ENCODE peak calls at places on chromosomes 11 and 22, in four cellular contexts. B is IMR-90, U is K562, Y is endothelial cell of umbilical vein. C is an unnamed sample. For H3K9me1, the result is how much of the 10 kb centered on the place peaks cover.

GRCh38 chr11:71172680-71173079 is 79.7 kb downstream of the SHANK2 start:
- DNase-seq in Y (no peak), B (no peak), U (no peak), C (no peak)

GRCh38 chr11:31643831-31644230 is 134.3 kb downstream of the ELP4 start:
- DNase-seq in B (peak), Y (peak), U (no peak), C (no peak)

GRCh38 chr11:46247664-46248063 is 29.8 kb upstream of the CREB3L1 start:
- DNase-seq in Y (peak), B (peak), U (peak), C (no peak)

GRCh38 chr11:128687321-128687720 is 6.6 kb upstream of the FLI1 start:
- DNase-seq in U (peak), Y (peak), B (no peak), C (no peak)

GRCh38 chr22:26646158-26646557 is 11.2 kb upstream of the MIAT start:
- DNase-seq in Y (no peak), B (peak), U (no peak), C (no peak)

GRCh38 chr11:31114437-31114836 is 255.1 kb downstream of the DCDC1 start:
- DNase-seq in Y (no peak), U (no peak), B (no peak), C (no peak)

GRCh38 chr11:44539971-44540370 is 25.5 kb upstream of the CD82 start:
- DNase-seq in B (no peak), Y (no peak), U (no peak), C (no peak)

GRCh38 chr11:9053631-9054030 is 37.8 kb downstream of the SCUBE2 start:
- DNase-seq in B (peak), U (no peak), Y (no peak), C (no peak)

GRCh38 chr11:48034926-48035876 is 54.8 kb downstream of the PTPRJ start:
- DNase-seq in U (no peak), Y (no peak), B (no peak), C (no peak)

GRCh38 chr11:54558407-54558806 is 45.4 kb downstream of the OR4C46 start:
- DNase-seq in U (peak), Y (no peak), B (no peak), C (no peak)

GRCh38 chr11:77080643-77081210 is 14.0 kb downstream of the CAPN5 start:
- DNase-seq in Y (no peak), U (no peak), B (peak), C (no peak)

GRCh38 chr22:45036154-45036553 is 26.3 kb upstream of the PHF21B start:
- DNase-seq in B (peak), Y (no peak), U (no peak), C (no peak)

GRCh38 chr11:68117896-68118470 is 3.2 kb downstream of the CHKA start:
- DNase-seq in Y (no peak), U (peak), B (no peak), C (no peak)

GRCh38 chr22:27238935-27239510 is 562.5 kb downstream of the MN1 start:
- DNase-seq in U (peak), B (peak), Y (peak), C (peak)

GRCh38 chr11:82979824-82980223 is 78.3 kb downstream of the DDIAS start:
- DNase-seq in B (no peak), U (no peak), Y (no peak), C (no peak)

GRCh38 chr11:117189191-117189940 is 9.8 kb upstream of the TAGLN start:
- DNase-seq in Y (no peak), B (no peak), U (no peak), C (no peak)

GRCh38 chr11:82846037-82846383 is 54.2 kb downstream of the PRCP start:
- DNase-seq in B (no peak), U (no peak), Y (no peak), C (no peak)

GRCh38 chr22:37741312-37741795 is 44.5 kb downstream of the TRIOBP start:
- DNase-seq in B (peak), Y (no peak), U (no peak), C (no peak)

GRCh38 chr22:24697671-24698082 is 76.8 kb downstream of the PIWIL3 start:
- DNase-seq in B (no peak), U (no peak), Y (peak), C (peak)

GRCh38 chr22:32378703-32379272 is 21.1 kb downstream of the RFPL3 start:
- DNase-seq in Y (peak), B (peak), U (peak), C (no peak)

GRCh38 chr22:46077669-46078099 is 72.6 kb upstream of the PPARA start:
- DNase-seq in U (no peak), B (no peak), Y (no peak), C (no peak)

GRCh38 chr11:9148727-9149126 is 57.3 kb upstream of the SCUBE2 start:
- DNase-seq in B (no peak), U (no peak), Y (no peak), C (no peak)

GRCh38 chr11:104324276-104324675 is 160.3 kb upstream of the PDGFD start:
- DNase-seq in Y (no peak), U (no peak), B (no peak), C (no peak)

GRCh38 chr11:124835918-124836317 is 29.3 kb upstream of the ROBO3 start:
- DNase-seq in Y (no peak), B (no peak), U (no peak), C (no peak)

GRCh38 chr22:29912605-29913398 is 29.8 kb downstream of the MTMR3 start:
- DNase-seq in B (peak), Y (no peak), U (no peak), C (no peak)

GRCh38 chr11:96228911-96229310 is 114.1 kb downstream of the MAML2 start:
- DNase-seq in B (peak), Y (no peak), U (no peak), C (no peak)

GRCh38 chr11:107799245-107799859 is 59.2 kb downstream of the SLC35F2 start:
- DNase-seq in U (peak), Y (peak), B (peak), C (peak)

GRCh38 chr22:17706947-17707346 is 67.3 kb downstream of the BID start:
- DNase-seq in B (no peak), Y (no peak), U (no peak), C (no peak)

GRCh38 chr22:39452740-39453040 is 4.1 kb upstream of the MGAT3 start:
- DNase-seq in U (peak), Y (no peak), B (no peak), C (no peak)

GRCh38 chr22:24355574-24355973 is 71.8 kb upstream of the ADORA2A start:
- DNase-seq in Y (no peak), U (no peak), B (no peak), C (no peak)

GRCh38 chr22:35863432-35863831 is 145.8 kb downstream of the APOL5 start:
- DNase-seq in B (no peak), U (no peak), Y (no peak), C (no peak)

GRCh38 chr11:47467372-47467771 is 18.4 kb upstream of the RAPSN start:
- DNase-seq in U (no peak), B (no peak), Y (no peak), C (no peak)

GRCh38 chr11:78832226-78832947 is 257.7 kb upstream of the NARS2 start:
- DNase-seq in U (peak), Y (no peak), B (no peak), C (no peak)
- TF ChIP-seq CTCF in U (no peak), Y (no peak), B (no peak), C (no peak)

GRCh38 chr22:40486962-40487602 is 116.7 kb downstream of the SGSM3 start:
- DNase-seq in B (no peak), Y (no peak), U (no peak), C (no peak)
- H3K9ac ChIP-seq in B (no peak), Y (no peak), U (no peak), C (peak)

GRCh38 chr11:14347991-14348390 is 11.0 kb downstream of the RRAS2 start:
- DNase-seq in Y (no peak), U (no peak), B (no peak), C (no peak)
- H3K9me1 ChIP-seq in Y (under half), U (under half), B (under half), C (under half)

DNA sequence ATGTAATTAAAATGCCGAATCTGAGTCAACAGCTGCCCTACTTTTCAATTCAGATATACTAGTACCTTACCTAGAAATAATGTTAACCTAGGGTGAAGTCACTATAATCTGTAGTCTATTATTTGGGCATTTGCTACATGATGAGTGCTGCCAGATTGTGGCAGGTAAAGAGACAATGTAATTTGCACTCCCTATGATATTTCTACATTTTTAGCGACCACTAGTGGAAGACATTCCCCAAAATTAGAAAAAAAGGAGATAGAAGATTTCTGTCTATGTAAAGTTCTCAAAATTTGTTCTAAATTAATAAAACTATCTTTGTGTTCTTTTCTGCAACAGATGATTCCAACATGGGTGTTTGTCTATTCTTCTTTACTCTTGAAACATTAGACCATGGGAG is 14.1 kb downstream of the MS4A1 start:
- DNase-seq in B (no peak), Y (no peak), U (no peak), C (no peak)
- TF ChIP-seq CTCF in B (no peak), Y (no peak), U (no peak), C (no peak)

GRCh38 chr22:42601879-42602465 is 12.7 kb downstream of the POLDIP3 start:
- DNase-seq in B (no peak), Y (no peak), U (no peak), C (no peak)
- H3K9ac ChIP-seq in B (no peak), Y (no peak), U (no peak), C (no peak)

DNA sequence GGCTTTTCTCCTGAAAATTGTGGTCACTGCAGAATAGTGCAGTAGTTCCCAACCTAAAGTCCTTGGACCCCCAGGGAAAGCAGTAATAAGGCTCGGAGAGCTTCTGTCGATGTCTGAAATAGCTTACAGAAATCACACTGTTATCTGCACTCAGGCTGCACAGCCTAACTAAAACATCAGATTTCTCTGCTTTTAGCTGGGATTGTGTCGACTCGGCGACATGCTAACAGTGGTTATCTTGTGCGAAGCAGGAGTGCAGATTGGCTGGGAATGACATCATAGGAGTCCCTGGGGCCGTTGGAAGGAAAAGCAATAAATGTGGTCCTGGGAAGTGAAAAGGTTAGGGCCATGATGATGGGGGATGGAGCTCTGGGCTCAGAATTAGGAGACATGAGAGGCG is 143.9 kb upstream of the NECTIN1 start:
- DNase-seq in Y (no peak), U (no peak), B (no peak), C (no peak)
- H3K9me1 ChIP-seq in Y (under half), U (under half), B (under half), C (under half)

DNA sequence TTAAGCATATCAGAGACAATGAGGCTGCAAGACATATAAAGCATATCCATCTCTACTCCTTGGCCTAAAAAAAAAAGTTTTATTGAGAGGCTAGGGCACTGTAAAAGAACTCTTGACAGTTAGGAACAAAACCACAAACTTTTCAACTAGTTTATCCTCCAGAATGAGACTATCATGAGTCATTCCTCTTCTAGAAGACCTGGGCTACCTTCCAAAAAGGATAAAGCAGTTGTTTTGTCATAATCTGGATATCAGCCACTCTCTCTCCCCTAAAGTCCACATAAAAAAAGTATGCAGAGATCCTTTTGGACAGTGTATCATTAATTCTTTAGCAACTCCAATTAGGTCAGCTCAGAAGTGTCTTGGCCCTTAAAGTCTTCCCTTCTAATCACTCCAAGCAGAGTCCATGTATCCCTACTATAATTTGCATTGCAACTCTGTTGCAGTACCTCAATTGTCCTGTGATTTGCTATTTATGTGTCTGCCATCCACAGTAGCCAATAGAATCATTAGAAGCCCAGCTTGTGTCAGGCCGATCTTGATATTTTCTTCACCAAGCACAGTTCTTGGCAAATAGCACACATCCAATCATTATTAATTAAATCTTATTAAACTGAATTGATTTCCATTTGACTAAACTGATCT is 10.4 kb downstream of the OR51T1 start:
- DNase-seq in Y (no peak), B (peak), U (peak), C (no peak)
- TF ChIP-seq CTCF in Y (no peak), B (no peak), U (no peak), C (peak)

GRCh38 chr22:42967933-42968332 is 47.0 kb downstream of the PACSIN2 start:
- DNase-seq in U (peak), B (no peak), Y (no peak), C (no peak)

GRCh38 chr22:42964994-42965699 is 49.8 kb downstream of the PACSIN2 start:
- DNase-seq in U (no peak), B (peak), Y (no peak), C (no peak)

GRCh38 chr22:42966389-42966998 is 48.5 kb downstream of the PACSIN2 start:
- DNase-seq in Y (no peak), B (no peak), U (no peak), C (no peak)

GRCh38 chr22:42969348-42969975 is 45.5 kb downstream of the PACSIN2 start:
- DNase-seq in U (no peak), Y (no peak), B (peak), C (no peak)

GRCh38 chr22:42967005-42967404 is 47.9 kb downstream of the PACSIN2 start:
- DNase-seq in Y (no peak), U (no peak), B (no peak), C (no peak)
- H3K9ac ChIP-seq in Y (no peak), U (no peak), B (no peak), C (no peak)

GRCh38 chr11:78660451-78660850 is 85.8 kb upstream of the NARS2 start:
- DNase-seq in B (no peak), Y (no peak), U (no peak), C (no peak)
- H3K9me1 ChIP-seq in B (under half), Y (under half), U (under half), C (under half)

GRCh38 chr11:19800162-19800561 is 87.5 kb downstream of the NAV2 start:
- DNase-seq in Y (peak), B (no peak), U (no peak), C (no peak)
- TF ChIP-seq CTCF in Y (peak), B (peak), U (peak), C (no peak)